ENCODE peak calls at places on chromosomes 7 and 10, in four cellular contexts. One of them, this sample, is unnamed.

GRCh38 chr7:27238979-27239779 is 3.4 kb upstream of the EVX1 start:
- DNase-seq in endothelial cell of umbilical vein: no peak
- DNase-seq in GM20000: no peak
- DNase-seq in IMR-90: no peak
- DNase-seq in this sample: no peak

GRCh38 chr10:119395287-119396007 is 147.1 kb downstream of the RGS10 start:
- DNase-seq in endothelial cell of umbilical vein: peak
- DNase-seq in GM20000: peak
- DNase-seq in IMR-90: peak
- DNase-seq in this sample: peak

GRCh38 chr10:97683556-97684357 is 3.3 kb downstream of the AVPI1 start:
- DNase-seq in endothelial cell of umbilical vein: peak
- DNase-seq in IMR-90: peak
- DNase-seq in GM20000: no peak
- DNase-seq in this sample: no peak

GRCh38 chr7:84193787-84194186 is 802 bp downstream of the SEMA3A start:
- DNase-seq in IMR-90: no peak
- DNase-seq in GM20000: no peak
- DNase-seq in endothelial cell of umbilical vein: peak
- DNase-seq in this sample: no peak

GRCh38 chr10:130493021-130493420 is 356.8 kb downstream of the GLRX3 start:
- DNase-seq in IMR-90: no peak
- DNase-seq in GM20000: no peak
- DNase-seq in endothelial cell of umbilical vein: no peak
- DNase-seq in this sample: no peak

GRCh38 chr10:77970869-77971803 is 44.6 kb upstream of the DLG5 start:
- DNase-seq in endothelial cell of umbilical vein: peak
- DNase-seq in GM20000: peak
- DNase-seq in IMR-90: peak
- DNase-seq in this sample: peak

GRCh38 chr7:158446706-158447105 is 140.9 kb downstream of the PTPRN2 start:
- DNase-seq in endothelial cell of umbilical vein: no peak
- DNase-seq in GM20000: no peak
- DNase-seq in IMR-90: no peak
- DNase-seq in this sample: no peak

GRCh38 chr10:72466018-72466417 is 111.3 kb upstream of the DNAJB12 start:
- DNase-seq in IMR-90: peak
- DNase-seq in endothelial cell of umbilical vein: no peak
- DNase-seq in GM20000: no peak
- DNase-seq in this sample: no peak

GRCh38 chr7:127671341-127671740 is 19.3 kb downstream of the SND1 start:
- DNase-seq in GM20000: no peak
- DNase-seq in endothelial cell of umbilical vein: no peak
- DNase-seq in IMR-90: no peak
- DNase-seq in this sample: no peak

GRCh38 chr10:5960070-5960972 is 17.0 kb downstream of the IL15RA start:
- DNase-seq in IMR-90: peak
- DNase-seq in endothelial cell of umbilical vein: no peak
- DNase-seq in GM20000: no peak
- DNase-seq in this sample: peak

GRCh38 chr7:100563809-100564400 is 9.8 kb downstream of the SAP25 start:
- DNase-seq in IMR-90: peak
- DNase-seq in GM20000: peak
- DNase-seq in endothelial cell of umbilical vein: peak
- DNase-seq in this sample: peak

GRCh38 chr10:93622942-93623341 is 10.6 kb downstream of the PDE6C start:
- DNase-seq in GM20000: no peak
- DNase-seq in IMR-90: no peak
- DNase-seq in endothelial cell of umbilical vein: no peak
- DNase-seq in this sample: no peak

GRCh38 chr7:50418526-50418925 is 31.6 kb downstream of the FIGNL1 start:
- DNase-seq in IMR-90: no peak
- DNase-seq in endothelial cell of umbilical vein: no peak
- DNase-seq in GM20000: no peak
- DNase-seq in this sample: no peak

GRCh38 chr7:155863721-155864151 is 51.5 kb upstream of the SHH start:
- DNase-seq in GM20000: no peak
- DNase-seq in IMR-90: no peak
- DNase-seq in endothelial cell of umbilical vein: no peak
- DNase-seq in this sample: no peak

GRCh38 chr10:71773221-71773971 is at the start of gene VSIR:
- DNase-seq in IMR-90: peak
- DNase-seq in endothelial cell of umbilical vein: peak
- DNase-seq in GM20000: peak
- DNase-seq in this sample: peak

GRCh38 chr7:157425761-157426160 is 89.0 kb downstream of the DNAJB6 start:
- DNase-seq in IMR-90: no peak
- DNase-seq in endothelial cell of umbilical vein: no peak
- DNase-seq in GM20000: no peak
- DNase-seq in this sample: no peak

GRCh38 chr10:119687192-119688032 is 36.2 kb downstream of the BAG3 start:
- DNase-seq in GM20000: no peak
- DNase-seq in IMR-90: no peak
- DNase-seq in endothelial cell of umbilical vein: peak
- DNase-seq in this sample: no peak

GRCh38 chr7:113796557-113796956 is 122.3 kb downstream of the PPP1R3A start:
- DNase-seq in IMR-90: peak
- DNase-seq in GM20000: no peak
- DNase-seq in endothelial cell of umbilical vein: peak
- DNase-seq in this sample: no peak

GRCh38 chr7:95986136-95986535 is 213.8 kb downstream of the DYNC1I1 start:
- DNase-seq in IMR-90: no peak
- DNase-seq in GM20000: no peak
- DNase-seq in endothelial cell of umbilical vein: no peak
- DNase-seq in this sample: no peak

GRCh38 chr7:73487486-73487885 is 34.6 kb downstream of the BAZ1B start:
- DNase-seq in endothelial cell of umbilical vein: no peak
- DNase-seq in GM20000: no peak
- DNase-seq in IMR-90: peak
- DNase-seq in this sample: no peak

GRCh38 chr10:78309536-78310237 is 276.0 kb downstream of the RPS24 start:
- DNase-seq in endothelial cell of umbilical vein: no peak
- DNase-seq in IMR-90: no peak
- DNase-seq in GM20000: no peak
- DNase-seq in this sample: no peak

GRCh38 chr10:45380903-45381610 is 7.0 kb downstream of the ALOX5 start:
- DNase-seq in GM20000: no peak
- DNase-seq in IMR-90: no peak
- DNase-seq in endothelial cell of umbilical vein: no peak
- DNase-seq in this sample: no peak

GRCh38 chr7:369981-370621 is 80.1 kb downstream of the FOXL3 start:
- DNase-seq in GM20000: no peak
- DNase-seq in IMR-90: no peak
- DNase-seq in endothelial cell of umbilical vein: no peak
- DNase-seq in this sample: no peak

GRCh38 chr7:66176914-66177313 is 28.2 kb upstream of the TPST1 start:
- DNase-seq in GM20000: no peak
- DNase-seq in endothelial cell of umbilical vein: no peak
- DNase-seq in IMR-90: no peak
- DNase-seq in this sample: no peak

GRCh38 chr7:27943261-27943660 is 203.3 kb downstream of the TAX1BP1 start:
- DNase-seq in GM20000: no peak
- DNase-seq in IMR-90: no peak
- DNase-seq in endothelial cell of umbilical vein: no peak
- DNase-seq in this sample: no peak

GRCh38 chr7:7869036-7869435 is 99.6 kb upstream of the GLCCI1 start:
- DNase-seq in endothelial cell of umbilical vein: no peak
- DNase-seq in GM20000: no peak
- DNase-seq in IMR-90: no peak
- DNase-seq in this sample: no peak

GRCh38 chr10:122525788-122526187 is 34.8 kb upstream of the DMBT1 start:
- DNase-seq in GM20000: no peak
- DNase-seq in endothelial cell of umbilical vein: peak
- DNase-seq in IMR-90: no peak
- DNase-seq in this sample: no peak

GRCh38 chr7:99693427-99694200 is 13.8 kb upstream of the CYP3A5 start:
- DNase-seq in IMR-90: no peak
- DNase-seq in GM20000: no peak
- DNase-seq in endothelial cell of umbilical vein: no peak
- DNase-seq in this sample: no peak

GRCh38 chr7:36127075-36127740 is 25.8 kb upstream of the EEPD1 start:
- DNase-seq in endothelial cell of umbilical vein: no peak
- DNase-seq in IMR-90: peak
- DNase-seq in GM20000: no peak
- DNase-seq in this sample: no peak

GRCh38 chr7:136533732-136534131 is 334.7 kb upstream of the CHRM2 start:
- DNase-seq in IMR-90: no peak
- DNase-seq in endothelial cell of umbilical vein: no peak
- DNase-seq in GM20000: no peak
- DNase-seq in this sample: no peak

GRCh38 chr10:107163086-107163880 is 1.2 kb downstream of the SORCS1 start:
- DNase-seq in endothelial cell of umbilical vein: no peak
- DNase-seq in IMR-90: no peak
- DNase-seq in GM20000: no peak
- DNase-seq in this sample: peak

GRCh38 chr7:142791502-142791901 is 20.7 kb downstream of the PRSS2 start:
- DNase-seq in IMR-90: no peak
- DNase-seq in GM20000: no peak
- DNase-seq in endothelial cell of umbilical vein: no peak
- DNase-seq in this sample: no peak

GRCh38 chr10:55989188-55989587 is 371.9 kb downstream of the ZWINT start:
- DNase-seq in GM20000: no peak
- DNase-seq in endothelial cell of umbilical vein: no peak
- DNase-seq in IMR-90: no peak
- DNase-seq in this sample: no peak
- TF ChIP-seq CTCF in GM20000: no peak
- TF ChIP-seq CTCF in endothelial cell of umbilical vein: no peak
- TF ChIP-seq CTCF in IMR-90: no peak
- TF ChIP-seq CTCF in this sample: no peak

DNA sequence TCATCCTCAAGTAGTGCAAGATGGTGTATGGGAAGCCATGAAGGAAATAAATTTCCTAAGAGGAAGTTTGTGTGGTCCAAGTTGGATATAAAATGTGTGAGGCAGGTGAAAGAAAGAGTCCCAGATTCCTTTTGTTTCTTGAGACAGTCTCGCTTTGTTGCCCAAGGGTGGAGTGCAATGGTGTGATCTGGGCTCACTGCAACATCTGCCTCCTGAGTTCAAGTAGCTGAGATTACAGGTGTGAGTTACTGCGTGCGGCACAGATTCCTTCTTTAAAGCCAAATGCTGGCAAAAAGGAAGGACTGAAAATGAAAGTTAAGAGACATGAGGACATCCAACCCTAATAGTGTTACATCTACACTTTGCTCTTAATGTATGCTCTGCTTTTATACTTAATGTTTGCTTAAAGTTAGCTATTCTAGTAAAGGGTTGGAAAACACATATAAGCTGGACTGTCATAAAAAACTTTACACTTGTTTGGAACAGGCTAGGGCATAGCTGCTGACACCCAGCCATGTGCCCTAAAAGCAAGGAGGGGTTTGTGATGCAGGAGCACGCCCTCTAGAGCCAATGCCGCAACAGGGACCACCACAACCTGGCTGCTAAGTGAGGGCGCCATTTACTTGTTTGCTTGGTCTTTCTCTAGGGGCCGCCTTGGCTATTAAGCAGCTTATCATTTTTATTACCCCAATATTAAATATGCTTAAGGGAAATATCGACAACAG is 34.5 kb downstream of the CLEC2L start:
- DNase-seq in GM20000: no peak
- DNase-seq in IMR-90: no peak
- DNase-seq in endothelial cell of umbilical vein: no peak
- DNase-seq in this sample: no peak
- TF ChIP-seq CTCF in GM20000: no peak
- TF ChIP-seq CTCF in IMR-90: peak
- TF ChIP-seq CTCF in endothelial cell of umbilical vein: no peak
- TF ChIP-seq CTCF in this sample: no peak

DNA sequence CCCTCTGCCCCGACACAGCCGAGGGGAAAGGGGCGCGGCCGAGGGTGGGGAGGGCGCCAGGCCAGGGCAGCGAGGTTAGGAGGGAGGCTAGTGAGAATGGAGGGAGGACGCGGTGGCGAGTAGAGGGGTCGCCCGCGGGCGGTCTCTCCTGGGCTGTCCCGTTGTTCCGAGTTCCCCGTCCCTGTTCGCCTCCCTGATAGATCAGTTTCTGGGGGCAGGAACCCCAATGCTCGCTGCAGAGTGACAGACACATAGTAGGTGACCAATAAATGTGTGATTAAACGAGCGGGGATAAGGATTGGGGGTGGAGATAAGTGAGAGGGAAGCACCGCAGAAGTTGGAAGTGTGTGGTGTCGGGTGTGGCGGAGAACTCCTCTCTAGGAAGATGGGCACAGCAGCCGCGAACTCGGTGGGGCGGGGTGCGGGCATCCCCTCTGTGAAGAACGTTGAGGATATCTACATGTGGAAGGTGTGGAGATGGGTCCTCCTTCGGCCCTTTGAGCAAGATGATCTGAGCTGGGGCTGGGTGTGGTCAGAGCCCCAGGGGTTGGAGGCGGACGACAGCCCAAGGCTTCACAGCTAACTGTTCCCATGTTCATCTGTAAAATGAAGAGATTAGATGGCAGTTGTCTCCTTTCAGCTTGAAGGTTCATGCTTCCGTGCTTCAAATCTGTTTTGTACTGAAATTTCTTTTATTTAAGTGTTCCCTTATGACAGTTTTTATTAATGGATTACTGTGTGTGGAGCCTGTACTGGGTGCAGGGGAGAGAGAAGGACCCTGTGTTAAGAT is 655 bp downstream of the ZNF775 start:
- DNase-seq in GM20000: no peak
- DNase-seq in endothelial cell of umbilical vein: peak
- DNase-seq in IMR-90: no peak
- DNase-seq in this sample: no peak
- TF ChIP-seq CTCF in GM20000: no peak
- TF ChIP-seq CTCF in endothelial cell of umbilical vein: no peak
- TF ChIP-seq CTCF in IMR-90: no peak
- TF ChIP-seq CTCF in this sample: no peak

GRCh38 chr10:90865400-90865799 is 6.4 kb upstream of the RPP30 start:
- DNase-seq in GM20000: no peak
- DNase-seq in IMR-90: peak
- DNase-seq in endothelial cell of umbilical vein: peak
- DNase-seq in this sample: no peak
- TF ChIP-seq CTCF in GM20000: no peak
- TF ChIP-seq CTCF in IMR-90: peak
- TF ChIP-seq CTCF in endothelial cell of umbilical vein: peak
- TF ChIP-seq CTCF in this sample: peak

DNA sequence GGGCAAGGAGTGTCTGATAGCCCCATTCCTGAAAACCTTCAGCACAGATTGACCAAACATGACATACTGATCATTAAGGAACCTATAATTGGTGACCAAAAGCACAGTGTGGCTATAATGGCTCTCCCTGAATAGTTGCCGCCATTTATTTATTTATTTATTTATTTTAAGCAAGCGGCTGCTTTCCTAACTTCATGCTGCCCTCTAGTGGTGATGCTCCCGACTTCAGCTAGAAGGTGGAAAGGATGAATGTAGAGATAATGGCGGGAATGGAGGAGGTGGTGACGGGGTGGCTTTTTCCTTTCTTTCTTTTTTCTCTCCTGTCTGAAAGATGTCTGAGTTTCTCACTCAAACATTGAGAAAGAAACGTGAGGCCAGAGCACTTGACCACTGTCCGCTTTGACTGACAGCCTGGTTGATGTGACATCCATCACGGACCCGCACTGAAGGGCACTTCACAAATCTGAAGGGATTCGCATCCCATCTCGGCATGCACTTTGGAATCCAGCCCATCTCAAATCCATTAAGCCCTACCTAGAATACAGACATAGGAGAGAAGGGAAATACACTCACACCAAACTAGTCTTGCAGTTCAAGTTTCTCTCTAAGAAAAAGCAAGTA is 1090.1 kb downstream of the KCNMA1 start:
- DNase-seq in endothelial cell of umbilical vein: peak
- DNase-seq in GM20000: peak
- DNase-seq in IMR-90: peak
- DNase-seq in this sample: peak
- TF ChIP-seq CTCF in endothelial cell of umbilical vein: peak
- TF ChIP-seq CTCF in GM20000: peak
- TF ChIP-seq CTCF in IMR-90: peak
- TF ChIP-seq CTCF in this sample: peak